ENCODE peak calls at places on chromosome 9, in five cellular contexts. One of them, this sample, is unnamed.

GRCh38 chr9:93028448-93029006 is 30.0 kb upstream of the SUSD3 start:
- DNase-seq in right lobe of liver: no peak
- DNase-seq in cardiac fibroblast: peak
- DNase-seq in astrocyte of the spinal cord: no peak
- DNase-seq in stomach: no peak
- DNase-seq in this sample: no peak

GRCh38 chr9:121979736-121980135 is 113.4 kb downstream of the TTLL11 start:
- DNase-seq in stomach: no peak
- DNase-seq in cardiac fibroblast: no peak
- DNase-seq in astrocyte of the spinal cord: no peak
- DNase-seq in right lobe of liver: no peak
- DNase-seq in this sample: no peak

GRCh38 chr9:77421506-77422265 is 226.4 kb downstream of the GNA14 start:
- DNase-seq in right lobe of liver: no peak
- DNase-seq in stomach: no peak
- DNase-seq in astrocyte of the spinal cord: peak
- DNase-seq in cardiac fibroblast: no peak
- DNase-seq in this sample: no peak

GRCh38 chr9:94623253-94623652 is 16.1 kb downstream of the FBP1 start:
- DNase-seq in astrocyte of the spinal cord: no peak
- DNase-seq in stomach: peak
- DNase-seq in cardiac fibroblast: peak
- DNase-seq in right lobe of liver: no peak
- DNase-seq in this sample: peak

GRCh38 chr9:108478431-108478837 is 377.4 kb downstream of the ACTL7B start:
- DNase-seq in right lobe of liver: no peak
- DNase-seq in stomach: no peak
- DNase-seq in astrocyte of the spinal cord: peak
- DNase-seq in cardiac fibroblast: peak
- DNase-seq in this sample: no peak

GRCh38 chr9:71783120-71783523 is 14.8 kb upstream of the CEMIP2 start:
- DNase-seq in stomach: peak
- DNase-seq in cardiac fibroblast: no peak
- DNase-seq in astrocyte of the spinal cord: no peak
- DNase-seq in right lobe of liver: peak
- DNase-seq in this sample: peak

GRCh38 chr9:105502276-105502675 is 54.4 kb downstream of the FSD1L start:
- DNase-seq in right lobe of liver: no peak
- DNase-seq in cardiac fibroblast: no peak
- DNase-seq in stomach: no peak
- DNase-seq in astrocyte of the spinal cord: peak
- DNase-seq in this sample: no peak

GRCh38 chr9:69546265-69546664 is 125.9 kb downstream of the APBA1 start:
- DNase-seq in right lobe of liver: no peak
- DNase-seq in astrocyte of the spinal cord: peak
- DNase-seq in cardiac fibroblast: peak
- DNase-seq in stomach: no peak
- DNase-seq in this sample: no peak

GRCh38 chr9:135971892-135972291 is 10.7 kb upstream of the UBAC1 start:
- DNase-seq in cardiac fibroblast: no peak
- DNase-seq in right lobe of liver: peak
- DNase-seq in astrocyte of the spinal cord: no peak
- DNase-seq in stomach: peak
- DNase-seq in this sample: peak

GRCh38 chr9:97528529-97529230 is 27.2 kb downstream of the TMOD1 start:
- DNase-seq in stomach: no peak
- DNase-seq in cardiac fibroblast: no peak
- DNase-seq in astrocyte of the spinal cord: no peak
- DNase-seq in right lobe of liver: no peak
- DNase-seq in this sample: peak

GRCh38 chr9:133657120-133657661 is 21.0 kb downstream of the DBH start:
- DNase-seq in right lobe of liver: no peak
- DNase-seq in cardiac fibroblast: peak
- DNase-seq in stomach: no peak
- DNase-seq in astrocyte of the spinal cord: no peak
- DNase-seq in this sample: no peak

GRCh38 chr9:93143830-93144530 is 9.9 kb upstream of the NINJ1 start:
- DNase-seq in right lobe of liver: no peak
- DNase-seq in cardiac fibroblast: no peak
- DNase-seq in stomach: no peak
- DNase-seq in astrocyte of the spinal cord: peak
- DNase-seq in this sample: no peak

GRCh38 chr9:126151671-126152050 is 175.0 kb upstream of the MVB12B start:
- DNase-seq in right lobe of liver: no peak
- DNase-seq in stomach: peak
- DNase-seq in astrocyte of the spinal cord: no peak
- DNase-seq in cardiac fibroblast: no peak
- DNase-seq in this sample: peak
- H3K4me3 ChIP-seq in right lobe of liver: peak
- H3K4me3 ChIP-seq in stomach: no peak
- H3K4me3 ChIP-seq in astrocyte of the spinal cord: no peak
- H3K4me3 ChIP-seq in cardiac fibroblast: no peak
- H3K4me3 ChIP-seq in this sample: no peak

DNA sequence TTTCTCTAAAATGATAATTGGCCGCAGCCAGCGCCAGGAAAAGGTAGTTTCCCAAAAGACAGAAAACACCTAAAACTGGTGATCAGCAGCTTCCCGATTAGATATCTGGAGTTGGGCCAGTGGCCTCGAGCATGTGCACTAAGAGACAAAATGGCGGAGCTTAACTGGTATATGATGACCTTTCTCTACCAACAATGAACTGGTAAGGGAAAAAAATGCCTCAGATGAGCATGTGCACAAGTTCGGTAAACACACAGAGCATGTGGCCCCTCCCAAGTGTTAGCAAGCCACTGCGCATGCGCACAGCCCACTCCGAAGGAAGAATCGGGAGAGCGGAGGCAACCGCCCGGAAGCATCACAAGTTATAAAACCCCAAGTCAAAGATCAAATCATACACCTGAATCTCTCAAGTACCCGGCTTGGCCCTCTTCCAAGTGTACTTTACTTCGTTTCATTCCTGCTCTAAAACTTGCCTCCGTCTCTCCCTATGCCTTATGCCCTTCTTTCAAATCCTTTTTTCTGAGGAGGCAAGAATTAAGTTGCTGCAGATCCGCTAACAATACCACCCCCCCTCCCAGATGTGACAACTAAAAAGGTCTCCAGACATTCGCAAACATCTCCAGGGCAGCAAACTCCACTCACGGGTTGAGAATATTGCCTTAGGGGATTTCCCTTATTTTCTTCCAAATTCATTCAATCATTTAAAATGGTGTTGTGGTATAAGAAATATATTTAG is 15.0 kb upstream of the PTBP3 start:
- DNase-seq in cardiac fibroblast: peak
- DNase-seq in stomach: peak
- DNase-seq in astrocyte of the spinal cord: peak
- DNase-seq in right lobe of liver: peak
- DNase-seq in this sample: peak
- H3K4me3 ChIP-seq in cardiac fibroblast: peak
- H3K4me3 ChIP-seq in stomach: peak
- H3K4me3 ChIP-seq in astrocyte of the spinal cord: peak
- H3K4me3 ChIP-seq in right lobe of liver: peak
- H3K4me3 ChIP-seq in this sample: peak

GRCh38 chr9:2281031-2281802 is 266.1 kb downstream of the SMARCA2 start:
- DNase-seq in stomach: no peak
- DNase-seq in astrocyte of the spinal cord: no peak
- DNase-seq in cardiac fibroblast: peak
- DNase-seq in right lobe of liver: no peak
- DNase-seq in this sample: no peak

GRCh38 chr9:2271426-2271825 is 256.3 kb downstream of the SMARCA2 start:
- DNase-seq in stomach: no peak
- DNase-seq in right lobe of liver: no peak
- DNase-seq in astrocyte of the spinal cord: no peak
- DNase-seq in cardiac fibroblast: peak
- DNase-seq in this sample: no peak

GRCh38 chr9:2281803-2282185 is 266.6 kb downstream of the SMARCA2 start:
- DNase-seq in astrocyte of the spinal cord: peak
- DNase-seq in cardiac fibroblast: peak
- DNase-seq in right lobe of liver: no peak
- DNase-seq in stomach: no peak
- DNase-seq in this sample: no peak

GRCh38 chr9:2274762-2275161 is 259.6 kb downstream of the SMARCA2 start:
- DNase-seq in cardiac fibroblast: no peak
- DNase-seq in astrocyte of the spinal cord: no peak
- DNase-seq in stomach: no peak
- DNase-seq in right lobe of liver: no peak
- DNase-seq in this sample: no peak

GRCh38 chr9:2276296-2276695 is 261.1 kb downstream of the SMARCA2 start:
- DNase-seq in stomach: no peak
- DNase-seq in cardiac fibroblast: no peak
- DNase-seq in astrocyte of the spinal cord: no peak
- DNase-seq in right lobe of liver: no peak
- DNase-seq in this sample: no peak
- H3K4me3 ChIP-seq in stomach: no peak
- H3K4me3 ChIP-seq in cardiac fibroblast: no peak
- H3K4me3 ChIP-seq in astrocyte of the spinal cord: no peak
- H3K4me3 ChIP-seq in right lobe of liver: no peak
- H3K4me3 ChIP-seq in this sample: no peak

GRCh38 chr9:124771021-124771866 is at the start of gene NR6A1:
- DNase-seq in astrocyte of the spinal cord: peak
- DNase-seq in cardiac fibroblast: peak
- DNase-seq in stomach: peak
- DNase-seq in right lobe of liver: peak
- DNase-seq in this sample: peak
- H3K4me3 ChIP-seq in astrocyte of the spinal cord: peak
- H3K4me3 ChIP-seq in cardiac fibroblast: peak
- H3K4me3 ChIP-seq in stomach: peak
- H3K4me3 ChIP-seq in right lobe of liver: peak
- H3K4me3 ChIP-seq in this sample: peak

GRCh38 chr9:22009563-22009867 is 410 bp upstream of the CDKN2B start:
- DNase-seq in astrocyte of the spinal cord: no peak
- DNase-seq in stomach: no peak
- DNase-seq in right lobe of liver: no peak
- DNase-seq in cardiac fibroblast: no peak
- DNase-seq in this sample: no peak

GRCh38 chr9:22005700-22006605 is 3.2 kb downstream of the CDKN2B start:
- DNase-seq in cardiac fibroblast: no peak
- DNase-seq in astrocyte of the spinal cord: peak
- DNase-seq in stomach: no peak
- DNase-seq in right lobe of liver: no peak
- DNase-seq in this sample: peak

GRCh38 chr9:22005083-22005699 is 3.9 kb downstream of the CDKN2B start:
- DNase-seq in cardiac fibroblast: no peak
- DNase-seq in right lobe of liver: no peak
- DNase-seq in stomach: no peak
- DNase-seq in astrocyte of the spinal cord: peak
- DNase-seq in this sample: peak

GRCh38 chr9:22010881-22011625 is 1.9 kb upstream of the CDKN2B start:
- DNase-seq in stomach: no peak
- DNase-seq in cardiac fibroblast: peak
- DNase-seq in right lobe of liver: no peak
- DNase-seq in astrocyte of the spinal cord: peak
- DNase-seq in this sample: no peak

GRCh38 chr9:22008662-22009562 is at the start of gene CDKN2B:
- DNase-seq in right lobe of liver: peak
- DNase-seq in cardiac fibroblast: peak
- DNase-seq in astrocyte of the spinal cord: peak
- DNase-seq in stomach: peak
- DNase-seq in this sample: peak
- H3K4me3 ChIP-seq in right lobe of liver: peak
- H3K4me3 ChIP-seq in cardiac fibroblast: peak
- H3K4me3 ChIP-seq in astrocyte of the spinal cord: peak
- H3K4me3 ChIP-seq in stomach: peak
- H3K4me3 ChIP-seq in this sample: peak

GRCh38 chr9:16157216-16157615 is 604.4 kb downstream of the CCDC171 start:
- DNase-seq in cardiac fibroblast: no peak
- DNase-seq in astrocyte of the spinal cord: no peak
- DNase-seq in right lobe of liver: no peak
- DNase-seq in stomach: no peak
- DNase-seq in this sample: no peak

GRCh38 chr9:16153221-16153620 is 600.4 kb downstream of the CCDC171 start:
- DNase-seq in astrocyte of the spinal cord: no peak
- DNase-seq in stomach: no peak
- DNase-seq in right lobe of liver: no peak
- DNase-seq in cardiac fibroblast: no peak
- DNase-seq in this sample: no peak

GRCh38 chr9:16155878-16156277 is 603.0 kb downstream of the CCDC171 start:
- DNase-seq in astrocyte of the spinal cord: no peak
- DNase-seq in right lobe of liver: no peak
- DNase-seq in cardiac fibroblast: no peak
- DNase-seq in stomach: no peak
- DNase-seq in this sample: no peak

GRCh38 chr9:16152276-16153065 is 599.6 kb downstream of the CCDC171 start:
- DNase-seq in cardiac fibroblast: no peak
- DNase-seq in right lobe of liver: no peak
- DNase-seq in astrocyte of the spinal cord: no peak
- DNase-seq in stomach: no peak
- DNase-seq in this sample: no peak

DNA sequence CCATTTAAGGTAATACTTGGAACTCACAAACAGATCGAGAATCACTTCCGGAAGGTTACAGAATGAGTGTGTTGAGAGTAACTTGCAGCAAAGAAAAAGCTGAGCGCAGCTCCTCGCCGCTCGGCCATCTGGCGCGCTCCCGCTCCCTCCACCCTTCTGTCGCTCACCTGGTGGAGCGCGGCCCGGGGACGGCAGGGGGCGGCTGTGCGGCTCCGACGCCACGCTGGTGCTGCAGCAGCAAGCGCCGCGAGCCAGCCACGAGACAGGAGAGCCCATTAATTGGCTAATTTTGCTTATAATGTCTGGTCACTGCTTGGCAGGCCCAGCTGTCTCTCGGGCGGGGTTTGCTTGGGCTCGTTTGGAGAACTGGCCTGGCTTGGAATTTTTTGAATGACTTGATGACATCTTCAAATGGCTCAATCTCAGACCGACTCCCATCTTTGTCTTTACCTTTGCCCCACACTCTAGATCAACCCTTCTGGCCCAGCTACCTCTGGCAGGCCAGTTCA is 601.8 kb downstream of the CCDC171 start:
- DNase-seq in right lobe of liver: no peak
- DNase-seq in astrocyte of the spinal cord: no peak
- DNase-seq in cardiac fibroblast: no peak
- DNase-seq in stomach: peak
- DNase-seq in this sample: peak
- H3K4me3 ChIP-seq in right lobe of liver: no peak
- H3K4me3 ChIP-seq in astrocyte of the spinal cord: no peak
- H3K4me3 ChIP-seq in cardiac fibroblast: no peak
- H3K4me3 ChIP-seq in stomach: peak
- H3K4me3 ChIP-seq in this sample: peak

DNA sequence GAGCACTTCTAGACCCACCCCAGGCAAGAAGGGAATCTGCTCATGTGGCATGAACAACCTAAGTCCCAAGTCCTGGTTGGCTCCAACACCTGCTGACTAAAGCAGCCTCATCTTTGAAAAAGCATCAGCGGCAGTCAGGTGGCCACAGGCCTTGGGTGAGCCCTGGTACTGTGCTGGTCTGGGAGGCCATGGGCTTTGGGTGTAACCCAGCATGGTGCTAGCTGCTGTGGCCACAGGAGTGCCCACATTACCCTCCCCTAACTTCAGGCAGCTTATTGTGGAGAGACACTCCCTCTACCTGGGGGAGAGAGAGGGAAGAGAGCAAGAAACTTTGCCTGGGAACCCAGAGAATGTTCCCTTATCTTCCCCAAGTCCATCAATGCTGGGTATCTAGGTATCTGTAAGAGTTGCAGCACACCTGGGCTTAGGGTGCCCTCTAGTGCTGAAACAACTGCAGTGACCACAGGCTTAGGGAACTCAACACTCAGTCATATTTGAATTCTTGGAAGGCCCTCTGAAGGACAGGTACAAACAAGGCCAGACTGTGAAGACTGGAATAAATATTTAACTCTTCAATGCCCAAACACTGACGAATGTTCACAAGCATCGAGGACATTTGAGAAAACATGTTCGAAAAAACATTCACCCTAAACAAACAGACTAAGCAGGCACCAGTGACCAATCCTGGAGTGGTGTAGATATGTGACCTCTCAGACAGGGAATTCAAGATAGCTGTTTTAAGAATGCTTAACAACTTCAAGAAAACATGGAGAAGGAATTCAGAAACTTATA is 69.9 kb upstream of the OR2K2 start:
- DNase-seq in stomach: peak
- DNase-seq in cardiac fibroblast: peak
- DNase-seq in right lobe of liver: no peak
- DNase-seq in astrocyte of the spinal cord: peak
- DNase-seq in this sample: no peak
- H3K4me3 ChIP-seq in stomach: no peak
- H3K4me3 ChIP-seq in cardiac fibroblast: no peak
- H3K4me3 ChIP-seq in right lobe of liver: no peak
- H3K4me3 ChIP-seq in astrocyte of the spinal cord: no peak
- H3K4me3 ChIP-seq in this sample: no peak